ENCODE peak calls at places on chromosomes 6 and 20, in four cellular contexts. One of them, this sample, is unnamed.

GRCh38 chr20:23148721-23149570 is 62.8 kb upstream of the CD93 start:
- DNase-seq in AG04450: no peak
- DNase-seq in heart right ventricle: peak
- DNase-seq in astrocyte: no peak
- DNase-seq in this sample: no peak

GRCh38 chr6:161161889-161162624 is 111.8 kb downstream of the AGPAT4 start:
- DNase-seq in astrocyte: peak
- DNase-seq in heart right ventricle: no peak
- DNase-seq in AG04450: no peak
- DNase-seq in this sample: peak

GRCh38 chr20:63695419-63696310 is 787 bp upstream of the TNFRSF6B start:
- DNase-seq in astrocyte: no peak
- DNase-seq in heart right ventricle: peak
- DNase-seq in AG04450: no peak
- DNase-seq in this sample: no peak

GRCh38 chr6:158011980-158012566 is 30.4 kb downstream of the SYNJ2 start:
- DNase-seq in astrocyte: no peak
- DNase-seq in heart right ventricle: no peak
- DNase-seq in AG04450: no peak
- DNase-seq in this sample: no peak

GRCh38 chr6:35500782-35501181 is 3.9 kb upstream of the TEAD3 start:
- DNase-seq in AG04450: no peak
- DNase-seq in astrocyte: peak
- DNase-seq in heart right ventricle: no peak
- DNase-seq in this sample: peak

GRCh38 chr20:58174708-58175287 is 53.7 kb downstream of the ANKRD60 start:
- DNase-seq in AG04450: no peak
- DNase-seq in heart right ventricle: peak
- DNase-seq in astrocyte: no peak
- DNase-seq in this sample: peak

GRCh38 chr6:88840806-88841539 is 122.4 kb downstream of the RNGTT start:
- DNase-seq in AG04450: no peak
- DNase-seq in heart right ventricle: no peak
- DNase-seq in astrocyte: peak
- DNase-seq in this sample: no peak

GRCh38 chr6:34973547-34974248 is 84.6 kb downstream of the ANKS1A start:
- DNase-seq in AG04450: no peak
- DNase-seq in astrocyte: no peak
- DNase-seq in heart right ventricle: no peak
- DNase-seq in this sample: no peak

GRCh38 chr6:51515052-51515402 is 572.4 kb downstream of the PKHD1 start:
- DNase-seq in AG04450: no peak
- DNase-seq in astrocyte: no peak
- DNase-seq in heart right ventricle: no peak
- DNase-seq in this sample: no peak

GRCh38 chr6:44062105-44062770 is 65.0 kb downstream of the MRPL14 start:
- DNase-seq in AG04450: no peak
- DNase-seq in heart right ventricle: no peak
- DNase-seq in astrocyte: no peak
- DNase-seq in this sample: no peak

GRCh38 chr6:41984623-41985022 is 43.0 kb upstream of the CCND3 start:
- DNase-seq in heart right ventricle: no peak
- DNase-seq in AG04450: no peak
- DNase-seq in astrocyte: no peak
- DNase-seq in this sample: no peak

GRCh38 chr6:10961837-10962236 is 75.0 kb downstream of the SYCP2L start:
- DNase-seq in AG04450: no peak
- DNase-seq in heart right ventricle: no peak
- DNase-seq in astrocyte: no peak
- DNase-seq in this sample: no peak

GRCh38 chr6:90266845-90267621 is 29.6 kb downstream of the BACH2 start:
- DNase-seq in heart right ventricle: no peak
- DNase-seq in AG04450: no peak
- DNase-seq in astrocyte: no peak
- DNase-seq in this sample: no peak

GRCh38 chr6:39530201-39530759 is 194.9 kb downstream of the KIF6 start:
- DNase-seq in heart right ventricle: no peak
- DNase-seq in AG04450: no peak
- DNase-seq in astrocyte: peak
- DNase-seq in this sample: peak

GRCh38 chr20:13684566-13685222 is 46.0 kb upstream of the TASP1 start:
- DNase-seq in heart right ventricle: no peak
- DNase-seq in AG04450: no peak
- DNase-seq in astrocyte: no peak
- DNase-seq in this sample: no peak

GRCh38 chr6:107152633-107153032 is 37.3 kb upstream of the BEND3 start:
- DNase-seq in astrocyte: no peak
- DNase-seq in heart right ventricle: no peak
- DNase-seq in AG04450: no peak
- DNase-seq in this sample: no peak

GRCh38 chr20:38545771-38546170 is 35.2 kb upstream of the ADIG start:
- DNase-seq in astrocyte: no peak
- DNase-seq in heart right ventricle: no peak
- DNase-seq in AG04450: no peak
- DNase-seq in this sample: no peak

GRCh38 chr6:25541228-25541627 is 110.8 kb upstream of the SCGN start:
- DNase-seq in heart right ventricle: no peak
- DNase-seq in AG04450: no peak
- DNase-seq in astrocyte: no peak
- DNase-seq in this sample: no peak

GRCh38 chr20:13006825-13007224 is 1.9 kb upstream of the SPTLC3 start:
- DNase-seq in AG04450: peak
- DNase-seq in heart right ventricle: no peak
- DNase-seq in astrocyte: peak
- DNase-seq in this sample: peak

GRCh38 chr6:137106183-137106582 is 61.4 kb upstream of the IL20RA start:
- DNase-seq in astrocyte: no peak
- DNase-seq in heart right ventricle: no peak
- DNase-seq in AG04450: no peak
- DNase-seq in this sample: no peak

GRCh38 chr6:137115653-137116052 is 57.8 kb downstream of the IL22RA2 start:
- DNase-seq in heart right ventricle: no peak
- DNase-seq in astrocyte: no peak
- DNase-seq in AG04450: no peak
- DNase-seq in this sample: no peak

GRCh38 chr6:137107767-137108105 is 63.0 kb upstream of the IL20RA start:
- DNase-seq in AG04450: no peak
- DNase-seq in astrocyte: no peak
- DNase-seq in heart right ventricle: no peak
- DNase-seq in this sample: no peak

GRCh38 chr6:137112067-137112355 is 61.4 kb downstream of the IL22RA2 start:
- DNase-seq in AG04450: no peak
- DNase-seq in heart right ventricle: no peak
- DNase-seq in astrocyte: peak
- DNase-seq in this sample: peak

GRCh38 chr6:137111296-137112066 is 62.0 kb downstream of the IL22RA2 start:
- DNase-seq in AG04450: no peak
- DNase-seq in heart right ventricle: no peak
- DNase-seq in astrocyte: no peak
- DNase-seq in this sample: no peak
- H3K27ac ChIP-seq in AG04450: no peak
- H3K27ac ChIP-seq in heart right ventricle: no peak
- H3K27ac ChIP-seq in astrocyte: no peak
- H3K27ac ChIP-seq in this sample: peak

DNA sequence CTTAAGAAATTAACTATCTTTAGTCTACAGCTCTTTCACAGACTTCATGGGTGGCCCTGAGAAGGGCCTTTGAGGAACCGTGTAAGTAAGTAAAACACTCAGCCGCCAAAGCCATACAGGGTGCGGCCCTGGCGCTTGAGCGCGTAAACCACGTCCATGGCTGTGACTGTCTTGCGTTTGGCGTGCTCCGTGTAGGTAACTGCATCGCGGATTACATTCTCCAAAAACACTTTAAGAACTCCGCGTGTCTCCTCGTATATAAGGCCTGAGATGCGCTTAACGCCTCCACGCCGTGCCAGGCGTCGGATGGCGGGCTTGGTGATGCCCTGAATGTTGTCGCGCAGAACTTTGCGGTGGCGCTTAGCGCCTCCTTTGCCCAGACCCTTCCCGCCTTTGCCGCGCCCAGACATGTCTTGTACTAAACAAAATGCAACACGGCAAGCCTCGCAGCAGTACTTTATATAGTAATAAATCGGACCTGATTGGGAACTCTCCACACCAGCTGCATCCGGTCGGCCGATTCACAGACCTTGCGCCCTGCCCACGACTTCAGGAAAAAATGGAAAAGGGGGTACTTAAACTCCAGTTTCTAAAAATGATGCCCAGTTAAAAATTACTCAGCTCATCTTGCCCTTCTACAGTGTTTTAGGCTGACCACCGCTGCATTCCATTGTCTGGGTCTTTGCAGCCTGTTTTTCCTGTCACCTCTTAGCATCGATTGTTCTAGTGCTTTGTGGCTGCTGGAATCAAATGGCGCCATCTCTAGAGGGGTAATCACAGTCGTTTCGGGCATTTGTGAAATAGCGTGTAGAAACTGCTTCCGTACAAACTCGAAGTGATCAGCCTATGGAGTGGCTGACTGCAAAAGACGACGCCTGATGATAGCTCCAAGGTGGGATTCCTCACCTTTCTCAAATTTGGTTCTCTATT is 38.8 kb downstream of the OR2B2 start:
- DNase-seq in heart right ventricle: peak
- DNase-seq in AG04450: no peak
- DNase-seq in astrocyte: peak
- DNase-seq in this sample: peak
- H3K4me3 ChIP-seq in heart right ventricle: peak
- H3K4me3 ChIP-seq in AG04450: peak
- H3K4me3 ChIP-seq in astrocyte: peak
- H3K4me3 ChIP-seq in this sample: peak

DNA sequence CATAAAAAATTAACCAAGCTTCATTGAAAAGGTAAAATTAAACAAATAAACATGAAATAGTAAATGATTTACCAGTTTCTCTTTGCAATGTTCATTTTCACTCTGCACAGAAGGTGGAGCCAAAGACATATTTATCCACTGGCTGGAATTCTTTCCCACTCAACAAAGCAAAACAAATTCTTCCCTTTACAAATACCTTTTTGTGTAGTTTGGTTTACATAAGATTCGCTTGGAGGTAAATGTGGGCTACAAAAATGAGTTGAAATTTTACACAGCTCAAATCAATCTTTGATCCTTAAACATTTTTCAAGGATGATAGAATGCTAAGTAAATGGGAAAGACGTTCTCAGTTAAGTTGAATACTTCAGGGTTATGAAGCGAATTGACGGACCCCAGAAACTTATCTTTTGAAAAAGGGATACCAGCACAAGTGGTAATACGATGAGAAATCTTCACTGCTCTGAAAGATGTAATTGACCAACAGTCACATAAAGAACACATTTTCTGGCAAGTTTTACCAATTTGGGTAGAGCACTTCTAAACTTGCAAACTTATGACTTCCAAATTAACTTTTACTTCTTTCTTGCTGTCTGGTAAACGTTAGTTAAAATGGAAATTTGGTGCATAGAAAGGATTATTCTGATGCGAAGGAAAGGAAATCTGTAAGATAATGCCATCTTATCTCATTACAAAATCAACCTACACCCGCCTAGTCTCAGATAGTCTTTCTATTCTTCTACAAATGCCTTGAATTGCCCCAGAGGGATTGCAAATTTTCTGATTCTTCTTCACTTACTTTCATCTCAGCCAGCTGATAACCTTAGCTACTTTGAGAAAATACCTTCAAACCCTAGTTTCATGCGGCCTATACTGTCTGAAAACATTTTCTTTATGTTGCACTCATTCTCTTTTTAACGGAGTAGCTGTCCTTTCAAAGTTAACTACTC is 4.7 kb upstream of the GJA1 start:
- DNase-seq in AG04450: peak
- DNase-seq in astrocyte: no peak
- DNase-seq in heart right ventricle: no peak
- DNase-seq in this sample: peak
- H3K27ac ChIP-seq in AG04450: no peak
- H3K27ac ChIP-seq in astrocyte: no peak
- H3K27ac ChIP-seq in heart right ventricle: no peak
- H3K27ac ChIP-seq in this sample: no peak

GRCh38 chr6:30006170-30007131 is 54.6 kb upstream of the POLR1H start:
- DNase-seq in AG04450: no peak
- DNase-seq in astrocyte: no peak
- DNase-seq in heart right ventricle: peak
- DNase-seq in this sample: peak
- H3K4me3 ChIP-seq in AG04450: peak
- H3K4me3 ChIP-seq in astrocyte: peak
- H3K4me3 ChIP-seq in heart right ventricle: peak
- H3K4me3 ChIP-seq in this sample: peak

This sample was measured in GM23248.